ENCODE peak calls at places on chromosomes 5 and 9, in five cellular contexts. N, R, E, J and H are unnamed samples.

GRCh38 chr5:76145945-76146344 is 62.8 kb downstream of the SV2C start:
- DNase-seq in N (no peak), R (no peak), E (peak), J (no peak), H (peak)

GRCh38 chr9:117487555-117488175 is 72.8 kb upstream of the ASTN2 start:
- DNase-seq in N (peak), R (peak), E (peak), J (no peak), H (peak)

GRCh38 chr9:93480728-93481324 is 27.4 kb upstream of the FAM120AOS start:
- DNase-seq in N (no peak), R (no peak), E (no peak), J (no peak), H (no peak)

GRCh38 chr5:140214831-140215230 is 39.8 kb downstream of the CYSTM1 start:
- DNase-seq in N (peak), R (no peak), E (no peak), J (peak), H (peak)

GRCh38 chr9:2634818-2635217 is 13.2 kb downstream of the VLDLR start:
- DNase-seq in N (no peak), R (no peak), E (no peak), J (no peak), H (no peak)

GRCh38 chr9:83233647-83234046 is 170.7 kb upstream of the RASEF start:
- DNase-seq in N (no peak), R (no peak), E (no peak), J (no peak), H (no peak)

GRCh38 chr5:35826561-35826960 is 30.1 kb upstream of the IL7R start:
- DNase-seq in N (no peak), R (no peak), E (no peak), J (no peak), H (no peak)

GRCh38 chr9:16062542-16063240 is 509.8 kb downstream of the CCDC171 start:
- DNase-seq in N (no peak), R (no peak), E (no peak), J (no peak), H (peak)

GRCh38 chr5:43065384-43066230 is 25.5 kb upstream of the ANXA2R start:
- DNase-seq in N (peak), R (peak), E (peak), J (no peak), H (peak)

GRCh38 chr5:50564558-50564957 is 101.9 kb upstream of the PARP8 start:
- DNase-seq in N (no peak), R (no peak), E (no peak), J (no peak), H (no peak)

GRCh38 chr9:77648458-77649108 is 461 bp upstream of the GNA14 start:
- DNase-seq in N (peak), R (no peak), E (peak), J (peak), H (peak)

GRCh38 chr5:108371263-108371662 is 10.6 kb downstream of the FBXL17 start:
- DNase-seq in N (no peak), R (no peak), E (no peak), J (no peak), H (no peak)

GRCh38 chr5:124544366-124545055 is 201.9 kb downstream of the ZNF608 start:
- DNase-seq in N (no peak), R (no peak), E (peak), J (no peak), H (peak)

GRCh38 chr9:133636902-133637301 is 739 bp downstream of the DBH start:
- DNase-seq in N (no peak), R (no peak), E (no peak), J (no peak), H (no peak)

GRCh38 chr5:32960340-32961065 is 249.4 kb downstream of the NPR3 start:
- DNase-seq in N (no peak), R (no peak), E (peak), J (no peak), H (peak)

GRCh38 chr5:101637599-101637998 is 658.5 kb downstream of the SLCO4C1 start:
- DNase-seq in N (no peak), R (no peak), E (no peak), J (no peak), H (no peak)

GRCh38 chr5:150209020-150209635 is 19.3 kb downstream of the SLC6A7 start:
- DNase-seq in N (no peak), R (peak), E (peak), J (no peak), H (peak)

GRCh38 chr9:110125207-110125751 is 82.7 kb downstream of the C9orf152 start:
- DNase-seq in N (peak), R (no peak), E (peak), J (peak), H (peak)

GRCh38 chr9:113221800-113222481 is 597 bp downstream of the SLC31A1 start:
- DNase-seq in N (no peak), R (no peak), E (peak), J (peak), H (no peak)

GRCh38 chr5:143860211-143860610 is 48.2 kb downstream of the HMHB1 start:
- DNase-seq in N (no peak), R (no peak), E (peak), J (no peak), H (no peak)

GRCh38 chr5:88785396-88786216 is 97.4 kb downstream of the MEF2C start:
- DNase-seq in N (no peak), R (no peak), E (peak), J (no peak), H (peak)

GRCh38 chr5:111742595-111742994 is 14.4 kb downstream of the NREP start:
- DNase-seq in N (peak), R (no peak), E (no peak), J (no peak), H (peak)

GRCh38 chr9:89549031-89549644 is 51.2 kb upstream of the SEMA4D start:
- DNase-seq in N (peak), R (peak), E (peak), J (peak), H (peak)

GRCh38 chr5:138188632-138189031 is 9.7 kb downstream of the KIF20A start:
- DNase-seq in N (no peak), R (no peak), E (no peak), J (no peak), H (no peak)